ENCODE peak calls at places on chromosomes 7 and 10, in six cellular contexts. F is ovary, C is fibroblast of pulmonary artery, D is pancreas, R is upper lobe of left lung, Z is thyroid gland. V is an unnamed sample.

GRCh38 chr7:91694221-91694856 is 186.2 kb downstream of the MTERF1 start:
- DNase-seq in F (no peak), C (no peak), D (no peak), R (no peak), Z (no peak), V (no peak)

GRCh38 chr7:45035371-45035770 is 35.4 kb downstream of the CCM2 start:
- DNase-seq in F (no peak), C (no peak), D (no peak), R (no peak), Z (no peak), V (no peak)

GRCh38 chr10:62230344-62231138 is 38.1 kb downstream of the RTKN2 start:
- DNase-seq in F (no peak), C (no peak), D (no peak), R (no peak), Z (no peak), V (no peak)

GRCh38 chr10:35396560-35397434 is 60.5 kb downstream of the CCNY start:
- DNase-seq in F (no peak), C (no peak), D (no peak), R (no peak), Z (no peak), V (no peak)

GRCh38 chr7:30791126-30791525 is 19.9 kb downstream of the MINDY4 start:
- DNase-seq in F (no peak), C (no peak), D (no peak), R (no peak), Z (no peak), V (no peak)

GRCh38 chr10:124143721-124144120 is 50.3 kb upstream of the CHST15 start:
- DNase-seq in F (no peak), C (no peak), D (no peak), R (no peak), Z (no peak), V (no peak)

GRCh38 chr7:70828366-70828765 is 303.6 kb upstream of the GALNT17 start:
- DNase-seq in F (no peak), C (no peak), D (no peak), R (no peak), Z (no peak), V (no peak)

GRCh38 chr10:84008878-84009277 is 130.4 kb upstream of the GHITM start:
- DNase-seq in F (no peak), C (peak; percentile 6), D (no peak), R (no peak), Z (peak; percentile 10), V (no peak)

GRCh38 chr7:45220846-45221245 is 63.3 kb downstream of the RAMP3 start:
- DNase-seq in F (no peak), C (no peak), D (no peak), R (no peak), Z (no peak), V (no peak)

GRCh38 chr7:77825140-77825539 is 26.6 kb downstream of the PHTF2 start:
- DNase-seq in F (no peak), C (no peak), D (no peak), R (no peak), Z (no peak), V (no peak)

GRCh38 chr7:51081270-51081890 is 235.2 kb downstream of the COBL start:
- DNase-seq in F (no peak), C (no peak), D (no peak), R (no peak), Z (no peak), V (no peak)

GRCh38 chr10:108147346-108147745 is 982.8 kb upstream of the SORCS1 start:
- DNase-seq in F (no peak), C (no peak), D (no peak), R (no peak), Z (no peak), V (no peak)

GRCh38 chr7:104960741-104961479 is 53.1 kb upstream of the KMT2E start:
- DNase-seq in F (no peak), C (peak; percentile 85), D (no peak), R (peak; percentile 71), Z (no peak), V (no peak)

GRCh38 chr10:68601490-68602265 is 41.5 kb downstream of the TET1 start:
- DNase-seq in F (no peak), C (no peak), D (no peak), R (no peak), Z (no peak), V (no peak)

GRCh38 chr10:65818990-65819389 is 1106.8 kb upstream of the LRRTM3 start:
- DNase-seq in F (no peak), C (no peak), D (no peak), R (no peak), Z (no peak), V (no peak)

GRCh38 chr10:60367431-60367830 is 22.2 kb downstream of the ANK3 start:
- DNase-seq in F (no peak), C (no peak), D (no peak), R (no peak), Z (peak; percentile 30), V (no peak)
- TF ChIP-seq CTCF in F (no peak), C (no peak), D (no peak), R (no peak), Z (no peak), V (no peak)

GRCh38 chr7:155192961-155193640 is 104.6 kb upstream of the INSIG1 start:
- DNase-seq in F (no peak), C (no peak), D (no peak), R (no peak), Z (no peak), V (no peak)

GRCh38 chr7:155191901-155192478 is 105.7 kb upstream of the INSIG1 start:
- DNase-seq in F (no peak), C (no peak), D (no peak), R (no peak), Z (no peak), V (no peak)

GRCh38 chr7:155188821-155189599 is 108.7 kb upstream of the INSIG1 start:
- DNase-seq in F (no peak), C (peak; percentile 40), D (no peak), R (no peak), Z (no peak), V (no peak)

GRCh38 chr7:155189600-155189989 is 108.1 kb upstream of the INSIG1 start:
- DNase-seq in F (no peak), C (no peak), D (no peak), R (no peak), Z (no peak), V (no peak)

DNA sequence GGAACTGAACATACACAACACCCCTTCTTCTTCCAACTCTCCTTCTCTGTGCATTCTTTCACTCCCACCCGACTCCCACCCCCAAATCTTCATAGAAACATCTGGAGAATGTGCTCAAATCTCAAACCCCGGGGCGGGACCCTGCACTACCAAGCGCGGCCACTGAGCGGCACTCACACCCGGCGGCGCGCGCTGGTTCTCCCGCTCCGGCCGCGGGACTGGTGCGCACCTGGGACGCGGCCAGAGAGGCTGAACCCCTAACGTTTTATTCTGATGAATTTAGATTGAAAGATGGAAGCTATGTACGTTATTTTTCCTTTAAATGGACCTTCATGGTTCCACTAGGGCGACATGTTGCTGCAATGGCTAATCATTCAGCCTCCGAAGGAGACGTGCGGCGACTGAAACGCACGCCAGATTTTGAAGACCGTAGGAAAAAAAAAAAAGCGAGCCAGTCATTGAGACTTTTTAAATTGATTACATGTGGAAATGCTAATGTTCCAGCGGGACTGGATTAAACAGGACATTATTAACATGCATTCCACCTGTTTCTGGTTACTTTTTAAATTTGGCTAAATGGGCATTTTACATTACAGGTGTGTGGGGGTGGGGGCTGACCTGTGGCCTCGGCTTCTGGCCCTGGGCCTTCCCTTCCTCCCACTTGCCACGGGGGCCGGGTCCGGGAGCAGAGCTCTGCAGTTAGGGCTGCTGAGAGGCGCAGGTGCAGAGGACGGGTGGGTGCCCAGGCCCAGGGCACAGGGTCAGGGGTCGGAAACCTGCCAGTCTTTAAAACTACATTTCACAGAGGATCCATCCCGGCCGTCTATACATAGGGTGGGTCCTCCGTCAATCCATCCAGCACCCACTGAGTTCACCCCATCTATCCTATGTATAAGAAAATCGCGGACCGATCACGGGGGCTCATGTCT is 106.8 kb upstream of the INSIG1 start:
- DNase-seq in F (no peak), C (peak; percentile 28), D (peak; percentile 74), R (peak; percentile 69), Z (peak; percentile 42), V (peak; percentile 66)
- TF ChIP-seq CTCF in F (no peak), C (peak; percentile 68), D (peak; percentile 79), R (peak; percentile 79), Z (peak; percentile 79), V (peak; percentile 83)

DNA sequence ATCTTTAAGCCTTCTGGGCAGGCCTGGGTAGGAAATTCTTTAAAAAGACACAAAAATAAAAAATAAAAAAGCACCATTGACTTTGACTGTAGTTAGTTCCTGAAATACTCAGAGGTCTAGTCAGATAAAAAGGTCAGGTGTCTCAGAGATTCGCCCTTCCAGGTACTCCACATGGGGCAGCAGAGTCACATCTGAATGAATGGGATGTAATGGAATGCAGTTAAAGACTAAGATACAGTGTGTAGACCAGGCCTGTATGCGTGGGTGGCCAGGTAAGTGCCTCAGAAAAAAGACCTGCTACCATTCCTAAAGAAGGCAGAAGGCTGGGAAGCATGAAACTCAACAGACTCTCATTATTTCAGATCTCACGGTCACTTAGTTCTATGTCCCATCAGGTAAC is 68.6 kb upstream of the SEM1 start:
- DNase-seq in F (no peak), C (no peak), D (no peak), R (no peak), Z (no peak), V (no peak)
- TF ChIP-seq CTCF in F (no peak), C (no peak), D (no peak), R (no peak), Z (no peak), V (no peak)

DNA sequence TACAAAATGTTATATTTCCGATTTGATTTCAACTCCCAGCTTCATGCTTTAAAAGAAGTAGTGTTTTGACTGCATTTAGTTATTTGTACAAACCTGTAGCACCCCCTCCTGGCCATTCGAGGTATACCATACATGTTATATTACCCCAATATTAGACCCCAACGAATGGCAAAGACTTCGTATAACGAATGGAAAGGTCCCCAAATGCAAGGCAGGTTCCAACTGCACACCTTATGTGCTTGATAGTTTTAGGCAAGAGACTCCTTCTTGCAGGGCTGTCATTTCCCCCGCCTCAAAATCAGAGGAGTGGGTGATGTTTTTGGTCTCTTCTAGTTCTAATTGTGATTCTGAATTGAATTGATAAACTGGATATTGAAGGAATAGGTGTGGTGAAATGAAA is 101.1 kb upstream of the TARP start:
- DNase-seq in F (no peak), C (peak; percentile 63), D (no peak), R (no peak), Z (peak; percentile 26), V (peak; percentile 41)
- TF ChIP-seq CTCF in F (peak; percentile 28), C (peak; percentile 66), D (peak; percentile 27), R (peak; percentile 35), Z (peak; percentile 36), V (peak; percentile 87)

DNA sequence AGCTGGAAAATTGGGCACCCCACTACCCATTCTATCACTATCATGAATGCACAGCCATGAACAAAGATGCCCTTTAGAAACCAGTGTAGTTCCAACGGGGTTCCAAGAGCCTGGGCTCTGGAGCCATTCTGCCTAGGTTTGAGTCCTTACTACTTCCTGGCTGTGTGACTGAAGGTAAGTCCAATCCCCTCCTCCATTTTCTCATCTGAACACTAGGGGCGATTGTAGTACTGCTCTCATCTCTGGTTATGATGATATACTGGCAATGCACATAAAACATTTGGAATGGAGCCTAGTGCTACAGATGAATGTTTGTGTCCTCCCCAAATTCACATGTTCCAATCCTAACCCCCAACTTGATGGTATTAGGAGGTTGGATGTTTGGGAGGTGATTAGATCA is 28.1 kb upstream of the CDH23 start:
- DNase-seq in F (no peak), C (no peak), D (no peak), R (no peak), Z (no peak), V (no peak)
- TF ChIP-seq CTCF in F (no peak), C (no peak), D (no peak), R (no peak), Z (no peak), V (no peak)

V was measured in natural killer cell.